ENCODE peak calls at places on chromosomes 4 and X, in four cellular contexts. Y is K562, O is SK-N-SH, T is GM12878. W is an unnamed sample.

GRCh38 chrX:20112022-20112421 is 4.7 kb downstream of the MAP7D2 start:
- DNase-seq in Y (no peak), O (no peak), T (no peak), W (no peak)

GRCh38 chr4:61336911-61337310 is 136.8 kb downstream of the ADGRL3 start:
- DNase-seq in Y (no peak), O (no peak), T (no peak), W (no peak)

GRCh38 chr4:118270492-118270891 is 82.3 kb downstream of the PRSS12 start:
- DNase-seq in Y (peak), O (peak), T (no peak), W (no peak)

GRCh38 chrX:68083510-68083909 is 349.8 kb downstream of the OPHN1 start:
- DNase-seq in Y (no peak), O (no peak), T (no peak), W (no peak)

GRCh38 chr4:188037003-188037713 is 41.6 kb downstream of the ZFP42 start:
- DNase-seq in Y (no peak), O (no peak), T (no peak), W (no peak)

GRCh38 chr4:182143822-182144620 is 99.2 kb upstream of the TENM3 start:
- DNase-seq in Y (no peak), O (peak), T (no peak), W (peak)

GRCh38 chrX:126272795-126273497 is 106.9 kb upstream of the DCAF12L2 start:
- DNase-seq in Y (no peak), O (no peak), T (no peak), W (no peak)

GRCh38 chr4:188370781-188371180 is 231.5 kb downstream of the TRIML1 start:
- DNase-seq in Y (no peak), O (no peak), T (no peak), W (no peak)

GRCh38 chr4:104743141-104743748 is 248.6 kb upstream of the CXXC4 start:
- DNase-seq in Y (no peak), O (no peak), T (peak), W (no peak)

GRCh38 chr4:90127223-90127705 is at the start of gene CCSER1:
- DNase-seq in Y (no peak), O (peak), T (no peak), W (peak)

GRCh38 chr4:109803924-109804571 is 2.2 kb upstream of the CFI start:
- DNase-seq in Y (peak), O (peak), T (peak), W (no peak)

GRCh38 chrX:11437642-11438379 is 144.6 kb downstream of the AMELX start:
- DNase-seq in Y (peak), O (no peak), T (no peak), W (no peak)

GRCh38 chr4:79295076-79295475 is 30.8 kb downstream of the NAA11 start:
- DNase-seq in Y (no peak), O (no peak), T (no peak), W (no peak)

GRCh38 chr4:174707897-174708296 is 121.2 kb downstream of the GLRA3 start:
- DNase-seq in Y (no peak), O (no peak), T (no peak), W (no peak)

GRCh38 chr4:152081024-152081423 is 320.2 kb upstream of the GATB start:
- DNase-seq in Y (no peak), O (no peak), T (no peak), W (no peak)

GRCh38 chrX:152895724-152896420 is 2.0 kb upstream of the ZNF185 start:
- DNase-seq in Y (no peak), O (no peak), T (no peak), W (no peak)

GRCh38 chrX:98067611-98068010 is 1183.9 kb downstream of the RPA4 start:
- DNase-seq in Y (no peak), O (no peak), T (no peak), W (no peak)

GRCh38 chrX:123171781-123172180 is 12.3 kb upstream of the GRIA3 start:
- DNase-seq in Y (no peak), O (no peak), T (no peak), W (no peak)

DNA sequence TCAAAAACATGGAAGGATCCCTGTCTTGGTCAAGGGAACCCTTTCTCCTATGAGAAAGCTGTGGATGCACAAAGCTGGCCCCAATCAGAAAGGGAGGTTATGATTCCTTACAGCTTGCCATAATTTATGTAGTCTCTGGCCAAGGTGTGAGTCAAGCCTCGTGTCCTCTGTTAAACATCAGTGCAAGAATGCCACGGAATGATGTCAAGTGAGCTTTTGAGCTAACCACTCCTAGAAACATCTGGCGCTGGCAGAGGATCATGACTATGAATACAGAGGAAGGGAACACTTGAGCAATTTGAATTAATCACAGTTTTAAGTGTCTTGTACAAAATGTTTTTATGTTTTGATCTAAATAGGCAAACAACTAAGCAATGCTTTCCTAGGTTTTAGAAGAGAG is 51.5 kb upstream of the RAP2C start:
- DNase-seq in Y (no peak), O (no peak), T (no peak), W (no peak)
- TF ChIP-seq NRF1 in Y (no peak), O (no peak), T (no peak), W (no peak)

GRCh38 chr4:7858498-7858897 is 81.2 kb downstream of the AFAP1 start:
- DNase-seq in Y (no peak), O (no peak), T (no peak), W (no peak)

GRCh38 chr4:7862561-7863200 is 77.0 kb downstream of the AFAP1 start:
- DNase-seq in Y (no peak), O (no peak), T (no peak), W (no peak)

GRCh38 chr4:7861440-7861881 is 78.2 kb downstream of the AFAP1 start:
- DNase-seq in Y (no peak), O (no peak), T (no peak), W (no peak)

GRCh38 chr4:7859350-7859749 is 80.3 kb downstream of the AFAP1 start:
- DNase-seq in Y (no peak), O (no peak), T (no peak), W (no peak)

GRCh38 chr4:7860600-7861158 is 79.0 kb downstream of the AFAP1 start:
- DNase-seq in Y (no peak), O (no peak), T (no peak), W (no peak)
- TF ChIP-seq NRF1 in Y (no peak), O (no peak), T (no peak), W (no peak)

DNA sequence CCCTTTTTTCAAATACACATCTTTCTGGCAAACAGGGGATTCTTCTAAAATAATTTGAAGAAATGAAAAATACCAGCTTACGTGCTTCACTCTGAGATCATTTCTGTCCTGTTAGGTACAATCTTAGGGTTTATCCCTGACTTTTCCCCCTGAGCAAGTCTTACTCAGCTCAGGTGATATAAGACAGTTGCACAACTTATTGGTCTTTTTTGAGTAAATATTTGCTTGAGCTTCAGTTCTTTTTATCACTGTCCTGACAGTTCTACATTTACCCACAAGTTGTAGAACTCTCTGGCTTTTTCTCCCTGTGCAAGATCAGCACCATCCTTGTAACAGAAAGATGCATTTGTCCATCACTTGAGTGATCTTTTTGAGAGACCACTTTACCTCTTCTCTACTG is 84.9 kb downstream of the MID1IP1 start:
- DNase-seq in Y (no peak), O (no peak), T (no peak), W (no peak)
- TF ChIP-seq NRF1 in Y (no peak), O (no peak), T (no peak), W (no peak)

GRCh38 chr4:25417014-25417413 is 40.0 kb downstream of the ANAPC4 start:
- DNase-seq in Y (no peak), O (no peak), T (no peak), W (no peak)
- TF ChIP-seq NRF1 in Y (no peak), O (no peak), T (no peak), W (no peak)

DNA sequence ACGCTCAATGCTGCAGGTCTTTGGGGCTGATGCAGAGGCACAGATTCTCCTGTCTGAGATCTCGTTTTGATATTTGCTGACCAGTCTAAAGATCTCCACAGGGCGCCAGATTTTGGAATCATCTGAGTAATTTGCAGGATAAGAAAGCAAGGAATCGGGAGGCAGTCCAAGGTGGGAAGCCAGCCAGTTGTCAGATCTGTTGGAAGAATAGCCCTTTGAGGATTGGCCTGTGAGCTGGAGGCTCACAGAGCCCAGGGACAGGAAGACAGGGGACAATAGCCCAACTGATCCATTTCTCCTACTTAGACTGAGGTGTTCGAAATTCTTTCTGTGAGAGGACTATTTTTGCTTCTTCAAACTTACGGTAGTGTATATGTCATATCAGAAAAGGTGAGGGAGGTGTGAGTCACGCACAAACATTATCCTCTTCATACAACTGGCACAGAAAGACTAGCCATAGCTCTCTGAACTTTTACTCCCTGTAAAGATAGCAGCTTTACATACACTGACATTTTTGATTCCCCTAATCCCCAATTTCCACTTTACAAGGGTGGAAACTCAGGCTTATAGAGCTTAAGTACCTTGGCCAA is 8.8 kb downstream of the DIPK2B start:
- DNase-seq in Y (no peak), O (no peak), T (no peak), W (no peak)
- TF ChIP-seq NRF1 in Y (no peak), O (no peak), T (no peak), W (no peak)

GRCh38 chr4:85672116-85672515 is 197.2 kb downstream of the ARHGAP24 start:
- DNase-seq in Y (no peak), O (no peak), T (no peak), W (no peak)
- TF ChIP-seq NRF1 in Y (no peak), O (no peak), T (no peak), W (no peak)